ENCODE peak calls at places on chromosome 6, in four cellular contexts. U is tibial nerve, E is heart left ventricle, C is body of pancreas. X is an unnamed sample.

GRCh38 chr6:144008501-144009245 is 614 bp upstream of the PLAGL1 start:
- DNase-seq in C (peak; percentile 65), E (no peak), U (no peak), X (no peak)

GRCh38 chr6:95846652-95847051 is 169.1 kb upstream of the FUT9 start:
- DNase-seq in U (no peak), C (no peak), E (no peak), X (no peak)

GRCh38 chr6:83389606-83390005 is 41.2 kb downstream of the ME1 start:
- DNase-seq in C (no peak), E (no peak), U (no peak), X (no peak)

GRCh38 chr6:16733085-16733484 is 28.2 kb downstream of the ATXN1 start:
- DNase-seq in U (no peak), C (no peak), E (no peak), X (no peak)

GRCh38 chr6:34248198-34248726 is 544 bp downstream of the SMIM29 start:
- DNase-seq in C (peak; percentile 65), E (peak; percentile 70), U (peak; percentile 61), X (peak; percentile 59)

GRCh38 chr6:83313880-83314279 is 117.0 kb downstream of the ME1 start:
- DNase-seq in E (no peak), C (no peak), U (no peak), X (no peak)

GRCh38 chr6:122678841-122679240 is 68.6 kb downstream of the PKIB start:
- DNase-seq in C (no peak), U (no peak), E (no peak), X (no peak)

GRCh38 chr6:129679758-129680157 is 30.2 kb downstream of the ARHGAP18 start:
- DNase-seq in E (no peak), C (no peak), U (no peak), X (no peak)

GRCh38 chr6:16398587-16398986 is 160.2 kb downstream of the GMPR start:
- DNase-seq in U (no peak), C (no peak), E (no peak), X (no peak)

GRCh38 chr6:53986165-53986720 is 125.0 kb upstream of the MLIP start:
- DNase-seq in C (peak; percentile 27), U (peak; percentile 68), E (peak; percentile 30), X (peak; percentile 20)

GRCh38 chr6:29908341-29908662 is 34.0 kb upstream of the HLA-A start:
- DNase-seq in E (no peak), C (no peak), U (no peak), X (no peak)

GRCh38 chr6:34243131-34243771 is 5.6 kb downstream of the SMIM29 start:
- DNase-seq in E (no peak), C (no peak), U (no peak), X (peak; percentile 52)

GRCh38 chr6:43367245-43367984 is 2.0 kb downstream of the ZNF318 start:
- DNase-seq in C (no peak), U (no peak), E (no peak), X (no peak)

GRCh38 chr6:43373252-43373875 is 3.9 kb upstream of the ZNF318 start:
- DNase-seq in U (no peak), E (no peak), C (peak; percentile 43), X (no peak)

GRCh38 chr6:43368517-43369160 is 808 bp downstream of the ZNF318 start:
- DNase-seq in E (peak; percentile 57), U (peak; percentile 22), C (peak; percentile 45), X (peak; percentile 61)

GRCh38 chr6:43369174-43370002 is at the start of gene ZNF318:
- DNase-seq in U (peak; percentile 91), E (peak; percentile 97), C (peak; percentile 95), X (peak; percentile 91)
- TF ChIP-seq POLR2A in U (peak; percentile 9), E (peak; percentile 55), C (peak; percentile 51), X (peak; percentile 75)

GRCh38 chr6:11373208-11373607 is 140.7 kb upstream of the NEDD9 start:
- DNase-seq in E (no peak), C (no peak), U (no peak), X (no peak)

GRCh38 chr6:11370191-11371018 is 137.9 kb upstream of the NEDD9 start:
- DNase-seq in C (no peak), U (no peak), E (peak; percentile 67), X (no peak)

GRCh38 chr6:11378639-11379038 is 146.2 kb upstream of the NEDD9 start:
- DNase-seq in E (no peak), U (no peak), C (no peak), X (no peak)

GRCh38 chr6:11379805-11380204 is 147.3 kb upstream of the NEDD9 start:
- DNase-seq in C (no peak), U (no peak), E (no peak), X (no peak)

DNA sequence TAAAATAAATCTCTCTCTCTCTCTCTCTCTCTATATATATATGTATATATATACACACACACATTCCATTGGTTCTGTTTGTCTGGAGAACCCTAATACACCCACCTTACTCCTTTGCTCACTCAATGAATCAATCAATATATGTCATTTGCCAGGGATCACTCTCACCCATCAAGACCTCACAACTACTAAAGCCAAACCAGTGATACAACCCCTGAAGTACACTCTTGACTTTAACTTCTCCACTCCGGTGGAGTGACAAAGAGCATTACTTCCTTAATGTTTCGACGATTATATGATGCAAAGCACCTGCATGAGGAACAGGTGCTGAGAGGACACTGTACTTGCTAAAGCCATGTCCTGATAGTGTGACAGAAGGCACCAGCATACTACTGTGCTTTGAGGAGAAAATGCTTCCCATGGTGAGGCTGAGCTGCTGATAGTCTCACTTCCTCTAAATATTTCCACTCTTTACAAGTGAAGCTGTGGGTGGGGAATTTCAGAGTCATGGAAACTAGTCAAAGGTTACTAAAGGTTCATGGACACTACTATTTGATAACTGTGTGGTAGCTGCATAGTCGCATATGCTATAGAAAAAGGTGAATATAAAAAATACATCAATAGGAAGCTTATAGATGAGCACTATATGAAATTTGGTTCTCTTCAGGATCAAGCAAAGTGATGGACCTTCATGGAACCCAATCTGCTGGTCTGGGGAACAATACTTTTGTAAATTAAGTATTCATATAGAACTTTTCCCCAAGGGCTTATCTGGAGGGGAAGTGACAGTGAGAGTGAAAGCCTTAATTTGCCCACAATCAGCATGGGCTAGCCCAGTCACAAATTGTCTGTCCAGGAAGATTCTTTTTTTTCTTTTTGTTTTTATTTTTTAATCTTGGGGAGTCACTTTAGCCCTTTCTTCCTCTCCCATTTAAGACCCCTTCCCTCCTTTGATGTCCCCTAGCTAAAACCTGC is 141.9 kb upstream of the NEDD9 start:
- DNase-seq in C (no peak), U (no peak), E (no peak), X (no peak)
- TF ChIP-seq POLR2A in C (no peak), U (no peak), E (no peak), X (no peak)

GRCh38 chr6:170584181-170584953 is at the start of gene PDCD2:
- DNase-seq in U (peak; percentile 79), C (peak; percentile 92), E (peak; percentile 93), X (peak; percentile 85)
- TF ChIP-seq POLR2A in U (peak; percentile 15), C (peak; percentile 68), E (peak; percentile 70), X (peak; percentile 77)

GRCh38 chr6:141484726-141485125 is 648.0 kb upstream of the GJE1 start:
- DNase-seq in E (no peak), C (no peak), U (no peak), X (no peak)
- TF ChIP-seq POLR2A in E (no peak), C (no peak), U (no peak), X (no peak)

DNA sequence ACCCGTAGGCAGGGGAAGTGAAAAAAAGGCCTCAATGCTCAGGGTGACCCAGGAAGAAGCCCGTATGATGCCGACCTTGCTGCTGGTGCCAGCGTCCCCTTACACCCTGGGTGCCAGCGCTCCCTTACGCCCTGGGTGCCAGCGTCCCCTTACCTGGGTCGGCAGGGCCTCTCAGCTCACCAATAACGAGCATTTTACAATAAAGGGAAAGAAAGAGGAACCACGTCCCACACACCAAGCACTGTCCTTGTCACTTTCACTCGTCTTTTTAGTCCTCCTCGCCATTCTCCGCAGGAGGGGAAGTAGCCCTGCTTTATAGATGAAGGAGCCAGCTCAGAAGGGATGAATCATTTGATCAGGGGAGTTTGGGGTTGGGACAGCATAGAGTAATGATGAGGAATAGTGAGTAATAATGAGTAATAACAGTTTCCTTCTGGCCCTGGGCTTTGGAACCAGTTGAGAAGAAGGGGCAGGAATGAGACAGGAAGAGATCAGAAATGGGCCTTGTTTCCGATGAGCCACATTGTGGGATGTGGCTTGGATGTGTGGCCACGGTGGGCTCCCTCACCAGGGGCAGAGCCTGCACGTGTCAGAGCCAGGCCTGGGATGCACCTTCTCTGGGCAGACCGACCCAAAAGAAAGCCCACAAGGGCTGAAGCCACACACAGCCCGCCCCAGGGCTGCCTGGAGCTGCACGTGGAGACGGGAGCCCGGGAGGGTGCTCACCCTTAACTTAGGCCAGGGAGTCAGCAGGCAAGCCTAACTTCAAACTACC is 75.7 kb downstream of the SYNJ2 start:
- DNase-seq in U (no peak), C (no peak), E (no peak), X (peak; percentile 58)
- TF ChIP-seq POLR2A in U (no peak), C (no peak), E (no peak), X (no peak)

DNA sequence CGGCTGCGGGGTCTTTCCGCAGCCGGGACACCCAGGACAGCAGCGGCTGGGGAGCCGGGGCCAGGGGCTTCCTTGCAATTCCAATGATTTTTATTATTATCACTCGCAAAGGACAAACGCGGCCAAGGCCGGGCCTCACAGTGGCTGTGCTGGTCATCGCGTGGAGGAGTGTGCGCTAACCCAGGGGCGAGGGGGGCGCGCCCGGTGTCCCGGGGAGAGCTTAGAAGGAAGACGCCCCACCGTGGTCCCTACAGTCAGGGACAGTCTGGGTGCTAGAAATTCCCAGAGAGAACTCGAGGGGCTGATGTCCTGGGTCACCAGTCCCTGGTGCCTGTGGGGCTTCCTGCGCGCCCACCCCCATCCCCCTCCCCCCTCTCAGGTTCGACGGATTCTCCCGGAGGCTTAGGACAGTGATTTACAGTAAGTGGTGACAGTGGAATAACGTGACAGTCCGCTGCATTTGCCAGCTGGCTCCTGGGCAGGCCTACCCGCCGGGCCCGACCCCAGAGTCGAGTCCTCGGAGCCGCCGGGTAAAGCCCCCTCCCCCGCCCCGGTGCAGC is 9.5 kb downstream of the FOXC1 start:
- DNase-seq in U (no peak), E (no peak), C (no peak), X (no peak)
- TF ChIP-seq POLR2A in U (no peak), E (no peak), C (no peak), X (no peak)

DNA sequence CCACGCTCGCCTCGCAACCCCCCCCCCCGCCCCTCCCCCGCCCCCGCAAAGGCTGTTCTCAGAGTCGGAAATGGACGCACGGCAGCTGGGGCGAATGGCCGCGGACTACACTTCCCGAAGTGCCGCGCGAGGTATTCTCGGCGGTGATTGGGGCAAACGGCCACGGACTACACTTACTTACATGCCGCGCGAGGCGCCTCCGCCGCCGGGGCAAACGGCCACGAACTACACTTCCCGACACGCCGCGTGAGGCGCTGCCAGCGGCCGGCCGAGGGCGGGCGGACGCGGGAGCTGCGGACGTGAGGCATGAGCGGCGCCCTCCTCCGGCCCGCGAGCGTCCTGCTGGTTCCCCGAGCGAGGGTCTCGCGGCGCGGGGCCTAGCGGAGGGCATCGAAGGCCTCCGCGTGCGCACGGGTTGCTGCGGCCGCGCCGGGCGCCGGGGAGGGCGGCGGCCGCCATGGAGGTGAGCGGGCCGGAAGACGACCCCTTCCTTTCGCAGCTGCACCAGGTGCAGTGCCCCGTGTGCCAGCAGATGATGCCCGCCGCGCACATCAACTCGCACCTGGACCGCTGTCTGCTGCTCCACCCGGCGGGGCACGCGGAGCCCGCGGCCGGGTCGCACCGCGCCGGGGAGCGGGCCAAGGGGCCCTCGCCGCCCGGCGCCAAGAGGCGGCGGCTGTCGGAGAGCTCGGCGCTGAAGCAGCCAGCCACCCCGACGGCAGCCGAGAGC is at the start of gene WRNIP1:
- DNase-seq in U (peak; percentile 97), E (peak; percentile 98), C (peak; percentile 99), X (peak; percentile 93)
- TF ChIP-seq POLR2A in U (peak; percentile 82), E (peak; percentile 85), C (peak; percentile 52), X (peak; percentile 89)

GRCh38 chr6:12011276-12012112 is 618 bp upstream of the HIVEP1 start:
- DNase-seq in C (peak; percentile 98), U (peak; percentile 96), E (peak; percentile 99), X (peak; percentile 96)
- TF ChIP-seq POLR2A in C (no peak), U (no peak), E (no peak), X (peak; percentile 4)